ENCODE peak calls at places on chromosome 10, in six cellular contexts. Q is neuronal stem cell, J is IMR-90, C is mesenchymal stem cell, W is H9, L is H1. B is an unnamed sample.

GRCh38 chr10:130652544-130652943 is 516.4 kb downstream of the GLRX3 start:
- DNase-seq in Q (no peak), J (no peak), C (no peak), W (no peak), L (no peak), B (no peak)

GRCh38 chr10:124996127-124996853 is 54.4 kb downstream of the ZRANB1 start:
- DNase-seq in Q (no peak), J (no peak), C (no peak), W (no peak), L (peak; percentile 42), B (no peak)

GRCh38 chr10:77686096-77686495 is 48.5 kb upstream of the KCNMA1 start:
- DNase-seq in Q (no peak), J (no peak), C (no peak), W (no peak), L (peak; percentile 43), B (no peak)

GRCh38 chr10:122707535-122707934 is 7.9 kb upstream of the C10orf120 start:
- DNase-seq in Q (no peak), J (no peak), C (no peak), W (no peak), L (no peak), B (no peak)

GRCh38 chr10:80486151-80486692 is 32.1 kb downstream of the TSPAN14 start:
- DNase-seq in Q (no peak), J (no peak), C (no peak), W (no peak), L (no peak), B (peak; percentile 63)

GRCh38 chr10:46226900-46227558 is 59.8 kb upstream of the ANTXRL start:
- DNase-seq in Q (no peak), J (no peak), C (no peak), W (peak; percentile 12), L (peak; percentile 45), B (no peak)

GRCh38 chr10:96890172-96890513 is 58.0 kb downstream of the LCOR start:
- DNase-seq in Q (no peak), J (no peak), C (no peak), W (no peak), L (no peak), B (peak; percentile 61)

GRCh38 chr10:72258617-72259016 is 15.1 kb upstream of the DDIT4 start:
- DNase-seq in Q (no peak), J (no peak), C (no peak), W (no peak), L (no peak), B (no peak)

GRCh38 chr10:24208661-24209420 is at the start of gene KIAA1217:
- DNase-seq in Q (peak; percentile 70), J (peak; percentile 29), C (peak; percentile 47), W (peak; percentile 53), L (peak; percentile 63), B (peak; percentile 42)

GRCh38 chr10:84156768-84157167 is 16.8 kb upstream of the GPR15LG start:
- DNase-seq in Q (no peak), J (peak; percentile 10), C (peak; percentile 23), W (no peak), L (no peak), B (peak; percentile 88)

GRCh38 chr10:133166828-133167692 is 7.0 kb downstream of the KNDC1 start:
- DNase-seq in Q (no peak), J (no peak), C (no peak), W (no peak), L (no peak), B (no peak)

GRCh38 chr10:110336111-110336721 is 31.5 kb upstream of the SMNDC1 start:
- DNase-seq in Q (peak; percentile 58), J (peak; percentile 98), C (peak; percentile 82), W (peak; percentile 46), L (peak; percentile 58), B (peak; percentile 39)

GRCh38 chr10:114521250-114521649 is 116.9 kb upstream of the AFAP1L2 start:
- DNase-seq in Q (no peak), J (no peak), C (no peak), W (no peak), L (no peak), B (no peak)

GRCh38 chr10:99908512-99908911 is 101.2 kb downstream of the DNMBP start:
- DNase-seq in Q (no peak), J (peak; percentile 36), C (peak; percentile 20), W (no peak), L (no peak), B (no peak)

GRCh38 chr10:133353202-133353959 is 4.4 kb downstream of the FUOM start:
- DNase-seq in Q (no peak), J (no peak), C (no peak), W (no peak), L (peak; percentile 56), B (no peak)

GRCh38 chr10:116130006-116130405 is 143.0 kb downstream of the GFRA1 start:
- DNase-seq in Q (no peak), J (no peak), C (no peak), W (no peak), L (no peak), B (no peak)

GRCh38 chr10:119608316-119609155 is 11.8 kb upstream of the TIAL1 start:
- DNase-seq in Q (no peak), J (peak; percentile 35), C (peak; percentile 37), W (peak; percentile 55), L (peak; percentile 64), B (peak; percentile 28)

GRCh38 chr10:98971464-98971863 is 264.2 kb downstream of the HPSE2 start:
- DNase-seq in Q (no peak), J (peak; percentile 8), C (peak; percentile 55), W (no peak), L (no peak), B (no peak)

GRCh38 chr10:130045091-130045652 is 65.5 kb downstream of the C10orf143 start:
- DNase-seq in Q (no peak), J (no peak), C (no peak), W (peak; percentile 86), L (peak; percentile 77), B (no peak)

GRCh38 chr10:68179016-68179415 is 52.9 kb downstream of the ATOH7 start:
- DNase-seq in Q (no peak), J (no peak), C (no peak), W (no peak), L (no peak), B (no peak)

GRCh38 chr10:29319205-29319781 is 30.4 kb downstream of the LYZL1 start:
- DNase-seq in Q (no peak), J (no peak), C (no peak), W (no peak), L (no peak), B (no peak)

GRCh38 chr10:33132626-33133025 is 174.6 kb upstream of the ITGB1 start:
- DNase-seq in Q (no peak), J (no peak), C (no peak), W (peak; percentile 51), L (no peak), B (no peak)

GRCh38 chr10:71888248-71888622 is 37.2 kb upstream of the PSAP start:
- DNase-seq in Q (no peak), J (no peak), C (no peak), W (no peak), L (no peak), B (no peak)

GRCh38 chr10:103849880-103850571 is 5.3 kb downstream of the SH3PXD2A start:
- DNase-seq in Q (no peak), J (peak; percentile 93), C (peak; percentile 93), W (no peak), L (no peak), B (no peak)

GRCh38 chr10:103850572-103850895 is 4.8 kb downstream of the SH3PXD2A start:
- DNase-seq in Q (no peak), J (no peak), C (no peak), W (no peak), L (no peak), B (no peak)

GRCh38 chr10:103847909-103848468 is 7.4 kb downstream of the SH3PXD2A start:
- DNase-seq in Q (no peak), J (no peak), C (no peak), W (peak; percentile 56), L (peak; percentile 69), B (no peak)

GRCh38 chr10:103851261-103851660 is 4.1 kb downstream of the SH3PXD2A start:
- DNase-seq in Q (no peak), J (no peak), C (no peak), W (no peak), L (no peak), B (no peak)

GRCh38 chr10:103849212-103849877 is 6.0 kb downstream of the SH3PXD2A start:
- DNase-seq in Q (no peak), J (no peak), C (no peak), W (no peak), L (no peak), B (no peak)
- H2AFZ ChIP-seq in Q (no peak overlapping the region), J (no peak overlapping the region), C (no peak overlapping the region), W (no peak overlapping the region), L (no peak overlapping the region), B (no peak overlapping the region)

DNA sequence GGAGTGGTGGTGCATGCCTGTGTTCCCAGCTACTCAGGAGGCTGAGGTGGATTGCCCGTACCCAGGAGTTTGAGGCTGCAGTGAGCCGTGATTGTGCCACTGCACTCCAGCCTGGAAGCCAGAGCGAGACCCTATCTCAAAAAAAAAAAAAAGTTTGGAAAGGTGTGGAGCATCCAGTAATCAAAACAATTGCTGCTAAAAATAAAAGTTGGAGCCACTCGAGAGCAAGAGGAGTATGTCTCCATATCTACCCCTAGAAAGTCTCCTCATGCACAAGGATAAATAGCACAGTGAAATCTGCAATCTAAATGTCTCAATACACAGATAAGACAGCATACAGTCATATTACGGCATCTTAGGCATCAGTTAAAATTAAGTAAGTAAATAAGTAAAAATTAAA is 81.5 kb upstream of the NEBL start:
- DNase-seq in Q (no peak), J (no peak), C (no peak), W (no peak), L (no peak), B (no peak)
- H3K18ac ChIP-seq in Q (no peak overlapping the region), J (no peak overlapping the region), C (no peak overlapping the region), W (no peak overlapping the region), L (no peak overlapping the region), B (no peak overlapping the region)

DNA sequence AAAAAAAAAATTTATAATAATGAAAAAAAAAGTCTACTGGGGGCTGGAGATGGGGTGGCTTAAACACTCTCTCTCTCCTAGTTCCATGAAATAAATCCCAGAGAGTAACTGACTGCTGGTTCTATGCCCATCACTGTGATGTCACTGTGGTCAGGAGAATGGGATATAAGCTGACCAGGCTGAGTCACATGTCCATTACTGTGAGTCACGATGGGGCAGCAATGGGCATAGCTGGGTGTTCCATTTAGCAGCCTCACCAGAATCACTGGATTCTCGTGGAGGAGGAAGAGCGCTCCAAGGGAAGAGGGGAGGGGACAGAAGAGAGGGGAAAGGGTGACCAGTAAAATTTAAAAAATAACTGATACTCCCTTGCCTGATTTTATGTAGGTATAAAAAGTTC is 37.1 kb downstream of the MASTL start:
- DNase-seq in Q (no peak), J (peak; percentile 95), C (peak; percentile 93), W (no peak), L (no peak), B (peak; percentile 44)
- H2AFZ ChIP-seq in Q (no peak overlapping the region), J (no peak overlapping the region), C (no peak overlapping the region), W (no peak overlapping the region), L (no peak overlapping the region), B (no peak overlapping the region)

GRCh38 chr10:126781817-126782216 is 111.3 kb upstream of the C10orf90 start:
- DNase-seq in Q (no peak), J (no peak), C (no peak), W (no peak), L (no peak), B (no peak)

GRCh38 chr10:126787201-126787600 is 116.7 kb upstream of the C10orf90 start:
- DNase-seq in Q (no peak), J (no peak), C (no peak), W (no peak), L (no peak), B (peak; percentile 94)

DNA sequence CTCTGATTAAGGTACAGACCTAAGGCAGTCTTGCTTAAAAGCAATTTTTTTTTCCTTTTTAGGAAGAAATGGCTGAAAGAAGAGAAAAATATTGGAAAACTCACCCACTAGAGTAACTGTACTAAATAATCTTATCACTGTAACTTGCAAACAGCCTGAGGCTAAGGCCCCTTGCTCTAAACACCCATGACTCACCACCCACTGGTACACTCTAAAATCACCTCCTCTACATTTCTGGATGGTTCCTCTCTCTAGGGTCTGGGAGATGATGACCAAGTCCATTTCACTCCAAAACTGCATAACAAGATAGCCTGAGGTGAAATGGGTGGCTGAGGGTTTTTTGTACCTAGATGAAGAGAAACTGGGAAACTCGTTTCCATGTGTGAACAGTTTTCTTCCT is 113.3 kb upstream of the C10orf90 start:
- DNase-seq in Q (no peak), J (no peak), C (peak; percentile 3), W (no peak), L (no peak), B (peak; percentile 82)
- H3K18ac ChIP-seq in Q (no peak overlapping the region), J (no peak overlapping the region), C (no peak overlapping the region), W (no peak overlapping the region), L (no peak overlapping the region), B (no peak overlapping the region)